ENCODE peak calls at places on chromosome 19, in six cellular contexts. M is AG09319; S is stimulated activated CD8-positive, alpha-beta memory T cell treated with anti-CD3 and anti-CD28 coated beads, Interleukin-7, amount 100 ng/mL, for 48 hours; Q is stomach; T is IMR-90; F is brain microvascular endothelial cell. N is an unnamed sample.
A peak's percentile ranks its signal among the peaks of the same experiment; 100 is the strongest.

GRCh38 chr19:19956431-19957075 is 55.8 kb downstream of the ZNF93 start:
- DNase-seq in M (no peak), S (no peak), Q (no peak), T (no peak), F (no peak), N (no peak)

GRCh38 chr19:2546128-2547032 is 70.5 kb downstream of the GADD45B start:
- DNase-seq in M (no peak), S (no peak), Q (peak; percentile 64), T (no peak), F (peak; percentile 62), N (no peak)

GRCh38 chr19:35122687-35123551 is 7.3 kb downstream of the FXYD3 start:
- DNase-seq in M (no peak), S (no peak), Q (no peak), T (no peak), F (no peak), N (no peak)

GRCh38 chr19:12944064-12944674 is 1.5 kb upstream of the RAD23A start:
- DNase-seq in M (no peak), S (no peak), Q (no peak), T (no peak), F (no peak), N (no peak)

GRCh38 chr19:15417699-15418098 is 1.1 kb downstream of the AKAP8L start:
- DNase-seq in M (no peak), S (no peak), Q (no peak), T (no peak), F (no peak), N (no peak)

GRCh38 chr19:18502633-18503294 is 19.1 kb downstream of the ELL start:
- DNase-seq in M (no peak), S (no peak), Q (no peak), T (no peak), F (no peak), N (no peak)

GRCh38 chr19:12840091-12841079 is 2.1 kb downstream of the MAST1 start:
- DNase-seq in M (no peak), S (peak; percentile 63), Q (peak; percentile 71), T (peak; percentile 63), F (peak; percentile 84), N (no peak)

GRCh38 chr19:50638576-50638975 is 1.1 kb downstream of the SYT3 start:
- DNase-seq in M (no peak), S (no peak), Q (no peak), T (no peak), F (no peak), N (no peak)

GRCh38 chr19:27794444-27795042 is 1418.4 kb downstream of the UQCRFS1 start:
- DNase-seq in M (no peak), S (no peak), Q (no peak), T (peak; percentile 47), F (peak; percentile 39), N (no peak)

GRCh38 chr19:45771331-45771933 is 2.4 kb upstream of the SIX5 start:
- DNase-seq in M (no peak), S (no peak), Q (peak; percentile 40), T (no peak), F (no peak), N (no peak)

GRCh38 chr19:38617283-38617763 is 430 bp downstream of the MAP4K1 start:
- DNase-seq in M (no peak), S (no peak), Q (no peak), T (no peak), F (no peak), N (no peak)

GRCh38 chr19:29666634-29667389 is 1.6 kb downstream of the PLEKHF1 start:
- DNase-seq in M (no peak), S (no peak), Q (peak; percentile 54), T (peak; percentile 64), F (peak; percentile 54), N (no peak)

GRCh38 chr19:52690395-52691214 is 44.2 kb downstream of the ZNF611 start:
- DNase-seq in M (peak; percentile 82), S (peak; percentile 86), Q (peak; percentile 93), T (peak; percentile 93), F (peak; percentile 92), N (peak; percentile 64)

GRCh38 chr19:5621311-5621944 is 1.1 kb downstream of the SAFB2 start:
- DNase-seq in M (no peak), S (no peak), Q (peak; percentile 27), T (no peak), F (no peak), N (no peak)

GRCh38 chr19:18165794-18166544 is 7.6 kb upstream of the IFI30 start:
- DNase-seq in M (no peak), S (no peak), Q (no peak), T (no peak), F (no peak), N (no peak)

GRCh38 chr19:3108775-3109174 is 14.6 kb downstream of the GNA11 start:
- DNase-seq in M (no peak), S (peak; percentile 58), Q (peak; percentile 69), T (peak; percentile 50), F (peak; percentile 55), N (no peak)

GRCh38 chr19:2659856-2660432 is 42.5 kb downstream of the GNG7 start:
- DNase-seq in M (no peak), S (no peak), Q (no peak), T (no peak), F (no peak), N (no peak)

GRCh38 chr19:29676586-29676985 is 11.3 kb downstream of the PLEKHF1 start:
- DNase-seq in M (no peak), S (no peak), Q (peak; percentile 70), T (no peak), F (no peak), N (no peak)

GRCh38 chr19:35247526-35248309 is 1.1 kb upstream of the LSR start:
- DNase-seq in M (no peak), S (no peak), Q (peak; percentile 93), T (no peak), F (no peak), N (no peak)

GRCh38 chr19:35015576-35016351 is 14.5 kb upstream of the SCN1B start:
- DNase-seq in M (no peak), S (no peak), Q (no peak), T (peak; percentile 64), F (no peak), N (no peak)

GRCh38 chr19:3535235-3535921 is 3.6 kb upstream of the TEKTIP1 start:
- DNase-seq in M (no peak), S (no peak), Q (no peak), T (no peak), F (no peak), N (no peak)

GRCh38 chr19:10881403-10882107 is 10.2 kb downstream of the CARM1 start:
- DNase-seq in M (no peak), S (no peak), Q (no peak), T (no peak), F (no peak), N (no peak)

GRCh38 chr19:30745476-30745985 is 373.3 kb downstream of the ZNF536 start:
- DNase-seq in M (no peak), S (no peak), Q (no peak), T (no peak), F (no peak), N (no peak)

GRCh38 chr19:1855828-1856255 is 7.5 kb downstream of the KLF16 start:
- DNase-seq in M (no peak), S (no peak), Q (no peak), T (peak; percentile 23), F (no peak), N (no peak)